ENCODE peak calls at places on chromosomes 13 and 19, in six cellular contexts. G, F, X, N, Y and M are unnamed samples.

GRCh38 chr13:112643759-112644459 is 45.9 kb upstream of the ATP11A start:
- DNase-seq in G (no peak), F (no peak), X (no peak), N (no peak), Y (no peak), M (peak)

GRCh38 chr19:27773318-27774094 is 1439.4 kb downstream of the UQCRFS1 start:
- DNase-seq in G (no peak), F (no peak), X (no peak), N (no peak), Y (peak), M (no peak)

GRCh38 chr13:45337395-45337794 is 3.6 kb downstream of the TPT1 start:
- DNase-seq in G (no peak), F (no peak), X (no peak), N (no peak), Y (no peak), M (no peak)

GRCh38 chr19:2043269-2043641 is 7.8 kb downstream of the MKNK2 start:
- DNase-seq in G (no peak), F (no peak), X (no peak), N (no peak), Y (no peak), M (peak)

GRCh38 chr19:33482486-33482885 is 39.1 kb downstream of the PEPD start:
- DNase-seq in G (no peak), F (no peak), X (no peak), N (peak), Y (no peak), M (no peak)

GRCh38 chr19:13929956-13930355 is 8.3 kb downstream of the PODNL1 start:
- DNase-seq in G (no peak), F (no peak), X (no peak), N (no peak), Y (no peak), M (no peak)

GRCh38 chr19:9565900-9566705 is 18.2 kb downstream of the ZNF121 start:
- DNase-seq in G (no peak), F (peak), X (no peak), N (peak), Y (no peak), M (no peak)

GRCh38 chr13:45206340-45206739 is 5.5 kb upstream of the KCTD4 start:
- DNase-seq in G (no peak), F (no peak), X (no peak), N (peak), Y (no peak), M (no peak)

GRCh38 chr13:23748591-23748990 is 140.6 kb downstream of the MIPEP start:
- DNase-seq in G (no peak), F (no peak), X (no peak), N (no peak), Y (peak), M (no peak)

GRCh38 chr13:26022538-26023292 is 29.1 kb downstream of the SHISA2 start:
- DNase-seq in G (no peak), F (peak), X (peak), N (peak), Y (no peak), M (peak)

GRCh38 chr19:41411682-41412265 is 14.2 kb downstream of the BCKDHA start:
- DNase-seq in G (no peak), F (no peak), X (no peak), N (peak), Y (no peak), M (no peak)

GRCh38 chr13:39676315-39676876 is 20.9 kb downstream of the COG6 start:
- DNase-seq in G (no peak), F (peak), X (no peak), N (peak), Y (no peak), M (peak)

GRCh38 chr13:99199541-99200432 is 867 bp upstream of the UBAC2 start:
- DNase-seq in G (peak), F (no peak), X (no peak), N (no peak), Y (no peak), M (no peak)

GRCh38 chr13:32051156-32051555 is 19.6 kb downstream of the FRY start:
- DNase-seq in G (no peak), F (no peak), X (no peak), N (no peak), Y (no peak), M (no peak)

GRCh38 chr13:49371943-49372636 is 71.8 kb downstream of the CAB39L start:
- DNase-seq in G (no peak), F (no peak), X (no peak), N (no peak), Y (no peak), M (no peak)

GRCh38 chr13:97521726-97522125 is 87.8 kb downstream of the RAP2A start:
- DNase-seq in G (no peak), F (no peak), X (no peak), N (no peak), Y (no peak), M (no peak)

GRCh38 chr13:51770160-51770559 is 33.8 kb downstream of the DHRS12 start:
- DNase-seq in G (no peak), F (no peak), X (no peak), N (no peak), Y (no peak), M (no peak)

GRCh38 chr19:16111909-16112752 is 442 bp downstream of the RAB8A start:
- DNase-seq in G (no peak), F (no peak), X (no peak), N (no peak), Y (no peak), M (no peak)

GRCh38 chr13:75760182-75760981 is 124.3 kb downstream of the LMO7 start:
- DNase-seq in G (peak), F (no peak), X (no peak), N (peak), Y (no peak), M (peak)

GRCh38 chr13:25329706-25330105 is 28.3 kb downstream of the NUP58 start:
- DNase-seq in G (no peak), F (peak), X (no peak), N (peak), Y (no peak), M (no peak)

GRCh38 chr13:35992964-35993363 is 138.2 kb downstream of the DCLK1 start:
- DNase-seq in G (no peak), F (no peak), X (no peak), N (no peak), Y (no peak), M (no peak)

GRCh38 chr13:60755380-60756163 is 358.6 kb downstream of the TDRD3 start:
- DNase-seq in G (no peak), F (no peak), X (no peak), N (peak), Y (peak), M (no peak)

GRCh38 chr19:47315125-47315821 is 5.6 kb downstream of the C5AR1 start:
- DNase-seq in G (peak), F (peak), X (no peak), N (peak), Y (peak), M (peak)

GRCh38 chr19:38090561-38090960 is 133.5 kb downstream of the DPF1 start:
- DNase-seq in G (no peak), F (no peak), X (no peak), N (no peak), Y (no peak), M (no peak)

GRCh38 chr13:33937373-33938087 is 119.6 kb downstream of the RFC3 start:
- DNase-seq in G (no peak), F (no peak), X (no peak), N (no peak), Y (no peak), M (no peak)

GRCh38 chr13:76822691-76823267 is 63.4 kb downstream of the KCTD12 start:
- DNase-seq in G (no peak), F (peak), X (no peak), N (peak), Y (no peak), M (peak)

GRCh38 chr13:75666646-75667351 is 30.7 kb downstream of the LMO7 start:
- DNase-seq in G (no peak), F (no peak), X (no peak), N (peak), Y (no peak), M (no peak)

GRCh38 chr13:74966814-74967213 is 515.2 kb downstream of the TBC1D4 start:
- DNase-seq in G (no peak), F (no peak), X (peak), N (no peak), Y (no peak), M (no peak)

GRCh38 chr19:7578127-7578526 is 17.5 kb upstream of the CAMSAP3 start:
- DNase-seq in G (no peak), F (no peak), X (no peak), N (no peak), Y (no peak), M (no peak)

GRCh38 chr19:3537438-3538240 is 1.3 kb upstream of the TEKTIP1 start:
- DNase-seq in G (no peak), F (peak), X (no peak), N (no peak), Y (no peak), M (no peak)

DNA sequence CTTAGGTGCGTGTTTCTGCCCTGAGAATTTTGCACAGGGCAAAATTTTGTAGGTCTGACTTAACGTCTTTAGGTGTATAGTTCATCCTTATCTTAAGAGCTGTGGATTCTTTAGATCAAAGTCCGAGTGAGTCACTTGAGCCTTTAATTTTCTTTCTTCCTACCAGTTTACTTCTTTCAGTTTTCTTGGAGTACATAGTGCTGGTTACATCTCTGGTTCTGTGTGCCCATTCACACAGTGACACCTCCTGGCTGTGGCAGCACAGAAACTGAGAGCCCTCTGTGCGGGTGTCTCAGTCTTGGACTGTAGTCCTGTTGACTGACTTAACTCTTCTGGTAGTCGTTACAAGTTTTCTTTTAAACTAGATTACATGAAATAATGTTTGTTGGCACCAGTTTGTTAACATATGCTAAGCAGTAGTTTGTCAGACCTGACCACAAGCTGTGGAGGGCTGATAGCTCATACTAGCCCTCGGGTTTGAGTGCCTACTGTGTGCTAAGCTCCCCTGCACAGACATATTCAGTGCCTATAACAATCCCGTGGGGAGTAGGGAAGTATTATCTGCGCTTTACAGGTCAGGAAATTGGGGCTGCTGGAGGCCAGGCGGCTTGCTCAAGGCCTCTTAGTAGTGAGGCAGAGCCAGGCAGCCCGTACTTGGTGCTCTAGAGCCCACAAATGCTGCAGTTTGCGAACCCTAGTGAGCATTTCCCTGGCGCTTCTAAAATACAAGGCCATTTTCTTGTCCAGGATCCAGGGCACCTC is 1.6 kb downstream of the GATAD2A start:
- DNase-seq in G (peak), F (peak), X (no peak), N (peak), Y (no peak), M (peak)
- TF ChIP-seq CTCF in G (peak), F (no peak), X (no peak), N (peak), Y (no peak), M (no peak)

DNA sequence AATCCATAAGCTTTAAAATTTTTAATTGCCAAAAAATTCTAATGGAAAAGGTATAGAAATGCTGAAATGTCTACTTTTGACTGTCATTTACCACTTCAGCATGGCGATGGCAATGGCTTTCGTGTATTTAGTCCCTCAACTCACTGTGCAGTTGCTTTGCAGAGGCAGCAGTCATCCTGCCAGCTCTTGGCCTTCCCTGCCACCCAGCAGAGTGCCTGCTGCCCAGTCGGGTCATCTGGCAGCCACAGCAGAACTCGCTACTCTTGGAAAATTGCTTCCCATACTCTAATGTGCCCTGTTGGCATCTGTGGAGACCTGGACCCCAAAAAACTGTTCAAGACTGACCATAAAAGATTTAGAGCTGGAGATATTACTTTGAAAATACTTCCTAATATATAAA is 383.2 kb downstream of the UQCRFS1 start:
- DNase-seq in G (no peak), F (no peak), X (no peak), N (no peak), Y (no peak), M (no peak)
- TF ChIP-seq CTCF in G (no peak), F (no peak), X (no peak), N (no peak), Y (no peak), M (no peak)

DNA sequence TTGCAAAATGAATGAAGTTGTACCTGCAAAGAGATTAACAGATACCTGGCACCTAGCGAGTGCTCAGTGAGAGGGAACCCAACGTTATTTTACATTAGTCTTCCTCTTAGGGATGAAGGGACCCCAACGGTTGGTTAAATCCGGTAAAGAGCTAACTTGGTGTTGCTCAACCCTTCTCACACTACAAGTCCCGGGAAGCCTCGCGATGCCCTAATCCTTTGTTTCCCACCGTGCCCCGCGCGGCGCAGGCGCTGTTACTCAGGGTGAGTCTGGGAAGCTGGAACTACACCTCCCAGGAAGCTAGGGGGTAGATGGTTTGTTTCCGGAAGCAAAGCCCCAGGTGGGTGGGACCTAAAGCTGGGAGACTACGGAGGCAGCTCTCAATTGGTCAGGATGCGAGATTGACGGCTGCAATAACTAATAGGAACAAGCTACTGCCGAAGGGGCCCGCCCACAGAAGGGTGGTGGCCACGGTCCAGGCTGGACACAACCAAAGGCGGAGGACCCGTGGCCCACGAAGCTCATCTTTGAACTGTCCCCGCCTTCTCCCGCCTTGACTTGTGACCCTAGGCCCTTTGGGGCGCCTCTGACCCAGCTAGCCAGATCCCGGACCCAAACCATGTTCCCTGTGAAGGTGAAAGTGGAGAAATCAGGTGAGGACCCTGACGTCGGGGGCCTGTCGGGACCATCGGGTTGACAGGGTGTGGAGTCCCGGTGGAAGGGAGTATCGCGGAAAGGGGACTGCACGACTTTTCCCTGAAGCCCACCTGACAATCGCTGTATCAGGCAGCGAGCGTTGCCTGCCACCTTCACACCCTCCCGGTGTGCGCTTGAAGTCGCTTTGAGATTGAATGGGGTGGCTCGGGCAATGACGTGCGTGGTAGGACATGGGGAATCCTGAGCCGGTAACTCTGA is at the start of gene LIN37:
- DNase-seq in G (peak), F (peak), X (peak), N (peak), Y (peak), M (peak)
- TF ChIP-seq CTCF in G (no peak), F (no peak), X (no peak), N (no peak), Y (no peak), M (no peak)

DNA sequence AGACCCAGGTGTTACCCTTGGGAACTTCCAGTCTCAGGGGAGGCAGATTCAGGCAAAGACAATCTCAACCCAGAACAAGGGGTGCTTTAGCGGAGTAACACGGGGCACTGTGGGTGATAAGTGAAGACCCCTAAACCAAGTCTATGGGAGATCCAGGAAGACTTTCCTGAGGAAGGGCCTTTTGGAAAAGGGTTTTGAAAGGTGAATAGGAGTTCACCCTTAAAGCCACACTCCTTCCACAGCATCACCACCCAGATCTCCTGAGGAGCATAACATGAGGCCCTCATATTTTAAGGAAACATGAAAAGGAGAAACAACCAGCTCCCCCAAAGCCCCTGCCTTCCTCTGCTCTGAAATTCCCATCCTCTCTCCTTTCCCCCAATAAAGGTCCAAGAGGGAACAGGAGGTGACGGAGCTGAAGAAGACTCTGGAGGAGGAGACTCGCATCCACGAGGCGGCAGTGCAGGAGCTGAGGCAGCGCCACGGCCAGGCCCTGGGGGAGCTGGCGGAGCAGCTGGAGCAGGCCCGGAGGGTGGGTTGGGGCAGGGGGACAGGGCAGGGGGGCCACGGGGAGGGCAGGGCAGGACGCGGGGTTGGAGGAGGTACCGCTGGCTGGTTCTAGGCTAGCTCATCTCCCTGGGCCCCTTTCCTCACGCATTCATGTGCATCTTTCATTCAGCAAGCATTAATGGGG is 52.7 kb downstream of the KCNC3 start:
- DNase-seq in G (no peak), F (no peak), X (no peak), N (no peak), Y (no peak), M (no peak)
- TF ChIP-seq CTCF in G (no peak), F (no peak), X (no peak), N (no peak), Y (no peak), M (no peak)

GRCh38 chr19:32324631-32325215 is 20.7 kb upstream of the ZNF507 start:
- DNase-seq in G (no peak), F (no peak), X (no peak), N (no peak), Y (no peak), M (no peak)
- TF ChIP-seq CTCF in G (no peak), F (no peak), X (no peak), N (peak), Y (no peak), M (no peak)

GRCh38 chr19:45439190-45439568 is 15.5 kb upstream of the ERCC1 start:
- DNase-seq in G (no peak), F (no peak), X (no peak), N (no peak), Y (no peak), M (no peak)

GRCh38 chr19:45440259-45440638 is 16.5 kb upstream of the ERCC1 start:
- DNase-seq in G (no peak), F (no peak), X (no peak), N (no peak), Y (no peak), M (no peak)

GRCh38 chr19:45439569-45440258 is 16.0 kb upstream of the ERCC1 start:
- DNase-seq in G (peak), F (peak), X (peak), N (peak), Y (peak), M (peak)

GRCh38 chr19:45440873-45441654 is 17.3 kb upstream of the ERCC1 start:
- DNase-seq in G (no peak), F (peak), X (no peak), N (peak), Y (peak), M (no peak)

DNA sequence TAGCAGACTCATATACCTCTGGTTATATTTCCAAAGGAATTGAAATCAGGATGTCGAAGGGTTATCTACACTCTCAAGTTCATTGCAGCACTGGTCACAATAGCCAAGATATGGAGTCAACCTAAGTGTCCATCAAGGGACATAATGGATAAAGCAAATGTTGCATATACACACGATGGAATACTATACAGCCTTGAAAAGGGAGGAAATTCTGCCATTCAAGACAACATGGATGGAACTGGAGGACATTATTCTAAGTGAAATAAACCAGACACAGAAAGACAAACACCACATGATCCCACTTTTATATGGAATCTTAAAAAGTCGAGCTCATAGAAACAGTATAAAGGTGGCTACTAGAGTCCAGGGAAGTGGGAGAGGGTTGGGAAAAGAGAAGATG is 13.6 kb upstream of the ERCC1 start:
- DNase-seq in G (no peak), F (no peak), X (no peak), N (no peak), Y (no peak), M (no peak)
- TF ChIP-seq CTCF in G (no peak), F (no peak), X (no peak), N (no peak), Y (no peak), M (no peak)

DNA sequence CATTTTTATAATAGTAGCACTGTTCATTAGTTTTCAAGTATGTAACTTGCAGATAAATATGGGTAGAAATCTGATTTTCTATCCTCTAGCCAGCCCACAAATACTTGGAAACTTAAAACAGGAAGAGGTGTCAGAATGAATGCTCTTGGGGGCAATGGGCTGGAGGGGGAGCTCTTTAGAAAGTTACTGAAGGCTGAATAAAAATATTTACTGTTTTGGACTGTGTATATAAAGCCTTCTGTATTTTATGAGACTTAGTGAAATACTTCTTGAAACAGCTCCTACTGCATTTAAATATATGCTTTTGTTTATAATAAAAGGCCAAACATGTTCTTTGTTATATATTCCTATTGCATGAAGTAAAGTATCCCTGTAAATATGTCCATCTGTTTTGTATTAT is 138.8 kb downstream of the RGCC start:
- DNase-seq in G (no peak), F (no peak), X (no peak), N (no peak), Y (no peak), M (no peak)
- TF ChIP-seq CTCF in G (no peak), F (no peak), X (no peak), N (no peak), Y (no peak), M (no peak)

GRCh38 chr19:12736854-12737665 is at the start of gene GET3:
- DNase-seq in G (peak), F (peak), X (peak), N (peak), Y (peak), M (peak)
- TF ChIP-seq CTCF in G (no peak), F (no peak), X (no peak), N (no peak), Y (no peak), M (peak)